ENCODE peak calls at places on chromosomes 4 and X, in ten cellular contexts. K is AG10803; Y is endodermal cell; W is lower leg skin; H is hepatocyte; E is fibroblast of villous mesenchyme; Z is CD8-positive, alpha-beta T cell; P is fibroblast of lung; G is progenitor cell of endocrine pancreas; X is suprapubic skin. R is an unnamed sample.

GRCh38 chr4:88720749-88721428 is 23.3 kb upstream of the NAP1L5 start:
- DNase-seq in K (peak), Y (peak), W (no peak), H (no peak), E (no peak), Z (no peak), P (peak), G (no peak), X (no peak), R (no peak)

GRCh38 chrX:52031371-52031770 is 37.6 kb downstream of the MAGED4B start:
- DNase-seq in K (no peak), Y (no peak), W (no peak), H (no peak), E (no peak), Z (no peak), P (no peak), G (no peak), X (no peak), R (no peak)

GRCh38 chr4:101238706-101239105 is 108.6 kb downstream of the PPP3CA start:
- DNase-seq in K (peak), Y (no peak), W (no peak), H (no peak), E (peak), Z (no peak), P (peak), G (no peak), X (no peak), R (no peak)

GRCh38 chr4:86300516-86300915 is 59.3 kb downstream of the MAPK10 start:
- DNase-seq in K (peak), Y (no peak), W (no peak), H (no peak), E (no peak), Z (no peak), P (peak), G (no peak), X (no peak), R (no peak)

GRCh38 chrX:49695276-49696180 is at the start of gene PAGE1:
- DNase-seq in K (no peak), Y (peak), W (no peak), H (no peak), E (no peak), Z (no peak), P (no peak), G (no peak), X (no peak), R (no peak)

GRCh38 chr4:112145820-112146813 is 863 bp downstream of the FAM241A start:
- DNase-seq in K (peak), Y (peak), W (peak), H (peak), E (peak), Z (peak), P (peak), G (peak), X (peak), R (no peak)

GRCh38 chr4:95531141-95531540 is 17.6 kb downstream of the UNC5C start:
- DNase-seq in K (no peak), Y (no peak), W (no peak), H (no peak), E (no peak), Z (no peak), P (no peak), G (no peak), X (no peak), R (no peak)

GRCh38 chr4:8911311-8912088 is 39.9 kb upstream of the HMX1 start:
- DNase-seq in K (peak), Y (peak), W (peak), H (peak), E (no peak), Z (no peak), P (no peak), G (peak), X (peak), R (peak)

GRCh38 chr4:151669990-151670389 is 90.8 kb downstream of the GATB start:
- DNase-seq in K (no peak), Y (no peak), W (peak), H (no peak), E (no peak), Z (no peak), P (no peak), G (no peak), X (no peak), R (no peak)

GRCh38 chrX:68705986-68706385 is 58.5 kb downstream of the STARD8 start:
- DNase-seq in K (no peak), Y (no peak), W (no peak), H (no peak), E (no peak), Z (no peak), P (no peak), G (no peak), X (no peak), R (no peak)
- TF ChIP-seq CTCF in K (no peak), Y (no peak), W (no peak), H (no peak), E (no peak), Z (no peak), P (no peak), G (no peak), X (no peak), R (no peak)

GRCh38 chrX:155417769-155418168 is 35.9 kb downstream of the F8A2 start:
- DNase-seq in K (no peak), Y (no peak), W (no peak), H (no peak), E (no peak), Z (no peak), P (no peak), G (no peak), X (no peak), R (no peak)
- TF ChIP-seq CTCF in K (no peak), Y (no peak), W (no peak), H (no peak), E (no peak), Z (no peak), P (no peak), G (no peak), X (no peak), R (no peak)

GRCh38 chrX:101764538-101764937 is 104.9 kb upstream of the ARMCX2 start:
- DNase-seq in K (no peak), Y (no peak), W (no peak), H (no peak), E (no peak), Z (no peak), P (peak), G (no peak), X (no peak), R (no peak)

GRCh38 chrX:101759000-101759399 is 99.3 kb upstream of the ARMCX2 start:
- DNase-seq in K (peak), Y (peak), W (no peak), H (peak), E (peak), Z (no peak), P (peak), G (no peak), X (no peak), R (no peak)
- TF ChIP-seq CTCF in K (peak), Y (peak), W (no peak), H (peak), E (peak), Z (peak), P (peak), G (peak), X (peak), R (peak)

GRCh38 chrX:41051303-41051702 is 33.9 kb upstream of the USP9X start:
- DNase-seq in K (no peak), Y (no peak), W (no peak), H (no peak), E (no peak), Z (no peak), P (no peak), G (no peak), X (no peak), R (no peak)
- TF ChIP-seq CTCF in K (no peak), Y (no peak), W (no peak), H (no peak), E (no peak), Z (no peak), P (no peak), G (no peak), X (no peak), R (no peak)

DNA sequence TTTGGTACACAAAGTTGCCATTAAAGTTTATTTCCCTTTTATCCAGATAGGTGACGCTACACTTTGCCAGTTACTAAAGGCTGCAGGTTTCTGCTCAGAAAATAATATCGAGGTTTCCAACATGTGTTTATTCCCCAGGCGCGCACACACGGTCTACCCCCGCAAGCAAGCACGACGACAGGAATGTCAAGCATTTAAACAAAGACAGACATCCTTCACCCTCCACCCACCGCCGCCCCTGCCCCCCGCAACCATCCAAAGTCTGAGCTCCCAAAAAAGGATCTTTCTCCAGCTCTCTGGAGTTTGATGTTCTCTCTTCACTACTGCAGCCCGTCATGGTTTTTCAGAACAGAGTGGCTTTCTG is 1.3 kb upstream of the PCDH7 start:
- DNase-seq in K (no peak), Y (no peak), W (no peak), H (peak), E (peak), Z (no peak), P (peak), G (no peak), X (no peak), R (no peak)
- TF ChIP-seq CTCF in K (no peak), Y (no peak), W (no peak), H (peak), E (no peak), Z (no peak), P (peak), G (no peak), X (no peak), R (peak)